ENCODE peak calls at places on chromosomes 4 and X, in four cellular contexts. One of them, this sample, is unnamed.

GRCh38 chr4:123583043-123583442 is 186.4 kb downstream of the SPRY1 start:
- DNase-seq in endodermal cell: no peak
- DNase-seq in ELR: no peak
- DNase-seq in IMR-90: no peak
- DNase-seq in this sample: no peak

GRCh38 chrX:23784487-23785301 is 1.7 kb downstream of the SAT1 start:
- DNase-seq in endodermal cell: no peak
- DNase-seq in ELR: peak; percentile 85
- DNase-seq in IMR-90: peak; percentile 88
- DNase-seq in this sample: no peak

GRCh38 chrX:39171686-39172085 is 370.4 kb downstream of the MID1IP1 start:
- DNase-seq in endodermal cell: no peak
- DNase-seq in ELR: no peak
- DNase-seq in IMR-90: no peak
- DNase-seq in this sample: no peak

GRCh38 chr4:68256284-68256683 is 10.8 kb upstream of the TMPRSS11B start:
- DNase-seq in endodermal cell: peak; percentile 60
- DNase-seq in ELR: no peak
- DNase-seq in IMR-90: no peak
- DNase-seq in this sample: no peak

GRCh38 chr4:100895572-100896197 is 377.9 kb upstream of the EMCN start:
- DNase-seq in endodermal cell: no peak
- DNase-seq in ELR: peak; percentile 15
- DNase-seq in IMR-90: no peak
- DNase-seq in this sample: no peak

GRCh38 chr4:100742045-100742444 is 224.2 kb upstream of the EMCN start:
- DNase-seq in endodermal cell: no peak
- DNase-seq in ELR: peak; percentile 63
- DNase-seq in IMR-90: peak; percentile 19
- DNase-seq in this sample: no peak

GRCh38 chr4:33715996-33716395 is 2528.3 kb downstream of the ARAP2 start:
- DNase-seq in endodermal cell: no peak
- DNase-seq in ELR: peak; percentile 91
- DNase-seq in IMR-90: no peak
- DNase-seq in this sample: no peak

GRCh38 chrX:56766554-56767412 is 37.7 kb downstream of the NBDY start:
- DNase-seq in endodermal cell: peak; percentile 25
- DNase-seq in ELR: peak; percentile 2
- DNase-seq in IMR-90: peak; percentile 39
- DNase-seq in this sample: no peak

GRCh38 chr4:165783626-165784025 is 89.4 kb upstream of the TLL1 start:
- DNase-seq in endodermal cell: no peak
- DNase-seq in ELR: no peak
- DNase-seq in IMR-90: no peak
- DNase-seq in this sample: no peak

This sample was measured in iPS-NIHi11.